ENCODE peak calls at places on chromosomes 13 and 19, in six cellular contexts. L, B, U, Y, H and C are unnamed samples.

GRCh38 chr19:12314553-12314952 is 18.9 kb downstream of the ZNF563 start:
- DNase-seq in L (no peak), B (no peak), U (no peak), Y (no peak), H (no peak), C (no peak)

GRCh38 chr13:73336789-73337188 is 278.0 kb downstream of the KLF5 start:
- DNase-seq in L (no peak), B (no peak), U (no peak), Y (no peak), H (no peak), C (peak; percentile 21)

GRCh38 chr13:46369506-46370268 is 17.4 kb downstream of the RUBCNL start:
- DNase-seq in L (peak; percentile 82), B (no peak), U (peak; percentile 95), Y (no peak), H (no peak), C (peak; percentile 95)

GRCh38 chr19:33444993-33445751 is 71.7 kb downstream of the CEBPG start:
- DNase-seq in L (no peak), B (no peak), U (no peak), Y (no peak), H (no peak), C (no peak)

GRCh38 chr19:56091751-56092546 is 29.1 kb downstream of the ZNF787 start:
- DNase-seq in L (no peak), B (no peak), U (no peak), Y (no peak), H (peak; percentile 26), C (no peak)

GRCh38 chr19:46674416-46675178 is 13.6 kb upstream of the DACT3 start:
- DNase-seq in L (no peak), B (no peak), U (no peak), Y (no peak), H (no peak), C (peak; percentile 25)

GRCh38 chr19:32224371-32225244 is 120.8 kb upstream of the ZNF507 start:
- DNase-seq in L (no peak), B (peak; percentile 78), U (peak; percentile 4), Y (peak; percentile 80), H (peak; percentile 4), C (peak; percentile 7)

GRCh38 chr19:55157064-55157908 is at the start of gene TNNI3:
- DNase-seq in L (no peak), B (no peak), U (no peak), Y (no peak), H (no peak), C (no peak)

GRCh38 chr13:74461011-74461410 is 326.8 kb upstream of the KLF12 start:
- DNase-seq in L (no peak), B (no peak), U (no peak), Y (no peak), H (no peak), C (no peak)

GRCh38 chr13:49976314-49977258 is 20.3 kb upstream of the TRIM13 start:
- DNase-seq in L (no peak), B (peak; percentile 68), U (peak; percentile 29), Y (peak; percentile 81), H (peak; percentile 63), C (peak; percentile 77)

GRCh38 chr13:106212436-106213010 is 322.9 kb downstream of the EFNB2 start:
- DNase-seq in L (peak; percentile 39), B (no peak), U (no peak), Y (no peak), H (no peak), C (no peak)

GRCh38 chr13:22275393-22275792 is 604.5 kb downstream of the FGF9 start:
- DNase-seq in L (no peak), B (no peak), U (no peak), Y (no peak), H (no peak), C (no peak)

GRCh38 chr13:48078251-48078656 is 16.6 kb downstream of the MED4 start:
- DNase-seq in L (no peak), B (no peak), U (no peak), Y (peak; percentile 26), H (no peak), C (no peak)

GRCh38 chr19:30135797-30136196 is 193.8 kb downstream of the URI1 start:
- DNase-seq in L (no peak), B (no peak), U (no peak), Y (no peak), H (no peak), C (no peak)

GRCh38 chr13:101065314-101065713 is 351.0 kb downstream of the NALCN start:
- DNase-seq in L (no peak), B (no peak), U (peak; percentile 23), Y (no peak), H (no peak), C (peak; percentile 78)